ENCODE peak calls at places on chromosomes 2 and 18, in seven cellular contexts. One of them, this sample, is unnamed.

GRCh38 chr2:218564056-218564455 is 4.1 kb downstream of the USP37 start:
- DNase-seq in Peyer's patch: no peak
- DNase-seq in spleen: no peak
- DNase-seq in A549: no peak
- DNase-seq in PC-9: no peak
- DNase-seq in brain microvascular endothelial cell: no peak
- DNase-seq in HCT116: no peak
- DNase-seq in this sample: no peak

GRCh38 chr2:230220347-230220969 is 674 bp upstream of the SP110 start:
- DNase-seq in brain microvascular endothelial cell: no peak
- DNase-seq in PC-9: no peak
- DNase-seq in A549: no peak
- DNase-seq in spleen: no peak
- DNase-seq in HCT116: no peak
- DNase-seq in Peyer's patch: no peak
- DNase-seq in this sample: peak; percentile 4

GRCh38 chr2:18855027-18855426 is 265.7 kb upstream of the NT5C1B start:
- DNase-seq in HCT116: peak; percentile 6
- DNase-seq in Peyer's patch: no peak
- DNase-seq in spleen: no peak
- DNase-seq in brain microvascular endothelial cell: peak; percentile 16
- DNase-seq in PC-9: no peak
- DNase-seq in A549: peak; percentile 27
- DNase-seq in this sample: no peak

GRCh38 chr2:23617167-23617787 is 232.3 kb downstream of the KLHL29 start:
- DNase-seq in spleen: peak; percentile 43
- DNase-seq in brain microvascular endothelial cell: no peak
- DNase-seq in A549: no peak
- DNase-seq in Peyer's patch: no peak
- DNase-seq in PC-9: no peak
- DNase-seq in HCT116: no peak
- DNase-seq in this sample: no peak

GRCh38 chr2:167438206-167438605 is 549.9 kb downstream of the XIRP2 start:
- DNase-seq in PC-9: no peak
- DNase-seq in brain microvascular endothelial cell: peak; percentile 76
- DNase-seq in A549: no peak
- DNase-seq in spleen: no peak
- DNase-seq in HCT116: no peak
- DNase-seq in Peyer's patch: no peak
- DNase-seq in this sample: no peak

GRCh38 chr2:133711226-133711625 is 143.0 kb upstream of the NCKAP5 start:
- DNase-seq in A549: no peak
- DNase-seq in brain microvascular endothelial cell: no peak
- DNase-seq in spleen: no peak
- DNase-seq in PC-9: no peak
- DNase-seq in Peyer's patch: no peak
- DNase-seq in HCT116: no peak
- DNase-seq in this sample: no peak

GRCh38 chr2:36403675-36404230 is 48.2 kb downstream of the CRIM1 start:
- DNase-seq in spleen: no peak
- DNase-seq in PC-9: peak; percentile 39
- DNase-seq in HCT116: peak; percentile 86
- DNase-seq in brain microvascular endothelial cell: peak; percentile 91
- DNase-seq in Peyer's patch: no peak
- DNase-seq in A549: peak; percentile 97
- DNase-seq in this sample: peak; percentile 85

GRCh38 chr2:66233981-66234380 is 200.9 kb upstream of the MEIS1 start:
- DNase-seq in A549: no peak
- DNase-seq in brain microvascular endothelial cell: no peak
- DNase-seq in Peyer's patch: no peak
- DNase-seq in HCT116: no peak
- DNase-seq in spleen: no peak
- DNase-seq in PC-9: no peak
- DNase-seq in this sample: no peak

GRCh38 chr2:66433945-66434678 is 813 bp upstream of the MEIS1 start:
- DNase-seq in brain microvascular endothelial cell: peak; percentile 38
- DNase-seq in spleen: peak; percentile 69
- DNase-seq in Peyer's patch: peak; percentile 56
- DNase-seq in A549: peak; percentile 68
- DNase-seq in HCT116: no peak
- DNase-seq in PC-9: peak; percentile 62
- DNase-seq in this sample: peak; percentile 51

GRCh38 chr2:239953418-239954061 is 71.6 kb downstream of the NDUFA10 start:
- DNase-seq in brain microvascular endothelial cell: peak; percentile 20
- DNase-seq in PC-9: no peak
- DNase-seq in spleen: peak; percentile 55
- DNase-seq in HCT116: no peak
- DNase-seq in A549: no peak
- DNase-seq in Peyer's patch: no peak
- DNase-seq in this sample: no peak

DNA sequence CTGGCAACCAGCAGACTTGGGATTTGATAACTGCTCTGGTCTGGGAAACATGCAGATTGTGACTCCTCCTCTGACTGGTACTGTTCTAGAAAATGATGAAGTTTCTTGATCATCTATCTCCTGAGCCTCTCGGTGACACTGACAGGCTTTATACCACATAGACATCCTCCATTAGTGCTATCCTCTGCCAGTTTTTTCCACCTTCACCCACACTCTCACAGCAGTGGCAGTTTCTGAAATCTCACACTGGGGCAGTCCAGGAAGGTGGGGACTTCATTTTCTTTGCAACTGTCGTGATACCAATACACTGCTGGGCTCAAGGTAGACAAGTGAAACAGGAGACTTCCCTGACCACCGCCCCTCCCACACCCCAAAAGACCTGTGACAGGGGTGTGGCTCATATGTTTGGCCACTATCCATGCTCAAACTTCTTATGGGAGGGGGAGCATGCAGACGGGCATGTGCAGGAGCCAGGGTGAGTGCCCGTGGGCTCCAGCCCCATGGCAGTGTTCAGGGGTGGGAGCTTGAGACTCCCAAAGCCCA is 66.3 kb upstream of the RMDN2 start:
- DNase-seq in HCT116: no peak
- DNase-seq in brain microvascular endothelial cell: no peak
- DNase-seq in PC-9: no peak
- DNase-seq in Peyer's patch: no peak
- DNase-seq in spleen: no peak
- DNase-seq in A549: no peak
- DNase-seq in this sample: no peak
- H3K27ac ChIP-seq in HCT116: no peak overlapping the region
- H3K27ac ChIP-seq in brain microvascular endothelial cell: no peak overlapping the region
- H3K27ac ChIP-seq in PC-9: no peak overlapping the region
- H3K27ac ChIP-seq in Peyer's patch: no peak overlapping the region
- H3K27ac ChIP-seq in spleen: no peak overlapping the region
- H3K27ac ChIP-seq in A549: no peak overlapping the region
- H3K27ac ChIP-seq in this sample: no peak overlapping the region

DNA sequence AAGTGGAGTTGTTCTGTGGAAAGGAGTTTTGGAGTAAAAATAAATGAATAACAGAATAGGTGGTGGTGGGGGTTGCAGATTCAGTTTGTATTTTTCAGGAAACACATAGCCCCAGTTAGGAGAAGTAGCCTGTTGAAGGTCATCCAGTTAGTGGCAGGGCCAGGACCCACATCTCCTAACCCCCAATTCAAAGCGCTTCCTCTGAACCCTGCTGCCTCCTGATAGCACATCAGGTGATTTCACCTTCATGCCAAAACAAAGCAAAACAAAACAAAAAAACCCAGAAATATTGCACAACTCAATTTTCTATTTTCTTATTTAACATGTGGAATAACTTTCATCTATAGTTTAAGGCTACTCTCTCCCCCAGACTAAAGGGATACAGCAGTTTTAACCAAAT is 112.3 kb upstream of the UGP2 start:
- DNase-seq in HCT116: no peak
- DNase-seq in spleen: no peak
- DNase-seq in A549: no peak
- DNase-seq in brain microvascular endothelial cell: no peak
- DNase-seq in Peyer's patch: no peak
- DNase-seq in PC-9: no peak
- DNase-seq in this sample: no peak
- TF ChIP-seq CTCF in HCT116: no peak
- TF ChIP-seq CTCF in spleen: no peak
- TF ChIP-seq CTCF in A549: no peak
- TF ChIP-seq CTCF in brain microvascular endothelial cell: no peak
- TF ChIP-seq CTCF in Peyer's patch: no peak
- TF ChIP-seq CTCF in PC-9: no peak
- TF ChIP-seq CTCF in this sample: no peak

GRCh38 chr18:70382992-70383717 is 94.3 kb downstream of the SOCS6 start:
- DNase-seq in A549: no peak
- DNase-seq in PC-9: no peak
- DNase-seq in spleen: no peak
- DNase-seq in HCT116: no peak
- DNase-seq in brain microvascular endothelial cell: no peak
- DNase-seq in Peyer's patch: no peak
- DNase-seq in this sample: no peak

GRCh38 chr18:70385474-70385873 is 96.6 kb downstream of the SOCS6 start:
- DNase-seq in brain microvascular endothelial cell: no peak
- DNase-seq in HCT116: no peak
- DNase-seq in A549: no peak
- DNase-seq in spleen: no peak
- DNase-seq in Peyer's patch: no peak
- DNase-seq in PC-9: no peak
- DNase-seq in this sample: no peak

GRCh38 chr18:70384181-70384790 is 95.4 kb downstream of the SOCS6 start:
- DNase-seq in HCT116: peak; percentile 92
- DNase-seq in Peyer's patch: peak; percentile 82
- DNase-seq in brain microvascular endothelial cell: peak; percentile 83
- DNase-seq in spleen: no peak
- DNase-seq in A549: peak; percentile 91
- DNase-seq in PC-9: peak; percentile 76
- DNase-seq in this sample: peak; percentile 69

GRCh38 chr18:70380915-70381896 is 92.4 kb downstream of the SOCS6 start:
- DNase-seq in HCT116: no peak
- DNase-seq in brain microvascular endothelial cell: no peak
- DNase-seq in spleen: no peak
- DNase-seq in A549: peak; percentile 44
- DNase-seq in Peyer's patch: peak; percentile 87
- DNase-seq in PC-9: no peak
- DNase-seq in this sample: no peak

GRCh38 chr18:70382032-70382431 is 93.2 kb downstream of the SOCS6 start:
- DNase-seq in PC-9: no peak
- DNase-seq in HCT116: no peak
- DNase-seq in A549: peak; percentile 52
- DNase-seq in brain microvascular endothelial cell: no peak
- DNase-seq in spleen: no peak
- DNase-seq in Peyer's patch: no peak
- DNase-seq in this sample: no peak
- H3K27ac ChIP-seq in PC-9: no peak overlapping the region
- H3K27ac ChIP-seq in HCT116: peak overlapping the region; percentile 99
- H3K27ac ChIP-seq in A549: peak overlapping the region; percentile 98
- H3K27ac ChIP-seq in brain microvascular endothelial cell: no peak overlapping the region
- H3K27ac ChIP-seq in spleen: no peak overlapping the region
- H3K27ac ChIP-seq in Peyer's patch: no peak overlapping the region
- H3K27ac ChIP-seq in this sample: no peak overlapping the region

GRCh38 chr2:174485763-174486613 is 841 bp downstream of the GPR155 start:
- DNase-seq in A549: no peak
- DNase-seq in spleen: peak; percentile 83
- DNase-seq in Peyer's patch: peak; percentile 56
- DNase-seq in PC-9: peak; percentile 19
- DNase-seq in HCT116: no peak
- DNase-seq in brain microvascular endothelial cell: peak; percentile 26
- DNase-seq in this sample: no peak

GRCh38 chr2:174484573-174484972 is 2.3 kb downstream of the GPR155 start:
- DNase-seq in spleen: no peak
- DNase-seq in Peyer's patch: no peak
- DNase-seq in A549: no peak
- DNase-seq in brain microvascular endothelial cell: no peak
- DNase-seq in PC-9: no peak
- DNase-seq in HCT116: no peak
- DNase-seq in this sample: no peak

GRCh38 chr2:174486614-174487535 is at the start of gene GPR155:
- DNase-seq in PC-9: peak; percentile 99
- DNase-seq in spleen: peak; percentile 100
- DNase-seq in HCT116: peak; percentile 94
- DNase-seq in brain microvascular endothelial cell: peak; percentile 99
- DNase-seq in Peyer's patch: peak; percentile 100
- DNase-seq in A549: peak; percentile 98
- DNase-seq in this sample: peak; percentile 97

GRCh38 chr2:174490032-174490431 is 3.2 kb upstream of the GPR155 start:
- DNase-seq in Peyer's patch: no peak
- DNase-seq in spleen: no peak
- DNase-seq in HCT116: no peak
- DNase-seq in brain microvascular endothelial cell: no peak
- DNase-seq in PC-9: no peak
- DNase-seq in A549: no peak
- DNase-seq in this sample: no peak

DNA sequence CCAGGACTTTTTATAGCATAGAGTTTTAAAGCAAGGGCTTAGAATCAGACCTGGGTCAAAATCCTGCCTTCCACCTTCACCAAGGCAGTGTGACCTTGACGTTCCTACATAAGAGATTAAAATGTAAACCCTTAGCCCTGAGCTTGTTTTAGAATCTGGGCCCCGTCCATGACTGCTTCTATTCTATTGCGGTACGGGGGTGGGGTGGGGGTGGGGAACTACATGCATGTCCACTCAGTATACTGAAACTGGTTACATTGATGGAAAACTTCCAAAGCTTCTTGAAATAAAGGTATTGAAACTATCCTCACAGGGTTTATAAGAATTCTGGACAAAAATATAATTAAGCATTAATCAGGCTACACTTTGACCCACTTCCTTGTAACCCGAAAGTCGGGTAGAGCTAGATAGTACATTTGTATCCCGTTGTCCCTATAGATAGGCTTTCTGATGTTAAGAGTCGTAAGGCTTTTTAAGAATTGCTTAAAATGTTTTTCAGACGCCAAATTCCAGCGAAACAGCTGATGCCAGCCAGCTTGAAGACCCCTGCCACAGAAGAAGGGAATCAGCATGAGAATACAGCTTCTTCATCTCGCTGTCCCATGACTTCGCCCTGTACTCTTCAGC is 820 bp upstream of the GPR155 start:
- DNase-seq in PC-9: no peak
- DNase-seq in HCT116: no peak
- DNase-seq in Peyer's patch: no peak
- DNase-seq in brain microvascular endothelial cell: no peak
- DNase-seq in spleen: no peak
- DNase-seq in A549: no peak
- DNase-seq in this sample: no peak
- TF ChIP-seq CTCF in PC-9: no peak
- TF ChIP-seq CTCF in HCT116: no peak
- TF ChIP-seq CTCF in Peyer's patch: no peak
- TF ChIP-seq CTCF in brain microvascular endothelial cell: no peak
- TF ChIP-seq CTCF in spleen: no peak
- TF ChIP-seq CTCF in A549: no peak
- TF ChIP-seq CTCF in this sample: no peak

DNA sequence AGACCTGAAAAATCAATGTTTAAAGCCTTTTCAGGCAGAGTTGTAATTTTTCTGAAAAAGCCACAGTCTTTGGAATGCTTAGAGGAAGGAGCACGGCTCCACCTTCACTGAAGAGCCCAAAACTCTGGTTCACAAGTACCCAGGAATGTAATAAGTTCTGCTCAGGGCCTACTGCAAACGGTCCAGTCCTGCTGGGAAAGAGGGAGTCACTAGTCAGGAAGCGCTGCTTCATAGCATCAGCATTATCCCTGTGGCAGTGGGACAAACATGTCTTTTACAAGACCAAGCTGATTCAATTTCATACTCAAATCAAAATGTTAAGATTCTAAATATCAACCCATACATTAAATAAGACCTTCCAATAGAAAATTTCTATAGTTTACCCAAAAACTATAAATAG is 152.9 kb upstream of the PGAP1 start:
- DNase-seq in brain microvascular endothelial cell: no peak
- DNase-seq in A549: no peak
- DNase-seq in spleen: no peak
- DNase-seq in Peyer's patch: no peak
- DNase-seq in PC-9: no peak
- DNase-seq in HCT116: no peak
- DNase-seq in this sample: no peak
- H3K27ac ChIP-seq in brain microvascular endothelial cell: no peak overlapping the region
- H3K27ac ChIP-seq in A549: no peak overlapping the region
- H3K27ac ChIP-seq in spleen: no peak overlapping the region
- H3K27ac ChIP-seq in Peyer's patch: no peak overlapping the region
- H3K27ac ChIP-seq in PC-9: no peak overlapping the region
- H3K27ac ChIP-seq in HCT116: no peak overlapping the region
- H3K27ac ChIP-seq in this sample: no peak overlapping the region

This sample was measured in RWPE1.